ENCODE peak calls at places on chromosomes 16 and 17, in four cellular contexts. T is lower leg skin, V is Calu3, L is BE2C. C is an unnamed sample.

GRCh38 chr16:81491522-81492188 is 47.0 kb downstream of the CMIP start:
- DNase-seq in T (no peak), V (no peak), L (no peak), C (no peak)

GRCh38 chr17:17605747-17606083 is 14.2 kb upstream of the PEMT start:
- DNase-seq in T (no peak), V (no peak), L (no peak), C (no peak)

GRCh38 chr16:9316615-9317014 is 225.2 kb downstream of the HAPSTR1 start:
- DNase-seq in T (no peak), V (peak), L (no peak), C (no peak)

GRCh38 chr17:13134106-13134505 is 116.3 kb upstream of the ELAC2 start:
- DNase-seq in T (no peak), V (no peak), L (no peak), C (no peak)

GRCh38 chr17:47935961-47936360 is 5.4 kb upstream of the PNPO start:
- DNase-seq in T (no peak), V (peak), L (no peak), C (no peak)

GRCh38 chr17:75592364-75593020 is 4.9 kb downstream of the MYO15B start:
- DNase-seq in T (no peak), V (no peak), L (no peak), C (no peak)

GRCh38 chr16:11224894-11225676 is 30.9 kb downstream of the SOCS1 start:
- DNase-seq in T (no peak), V (no peak), L (no peak), C (no peak)

GRCh38 chr17:73192894-73193701 is at the start of gene COG1:
- DNase-seq in T (peak), V (peak), L (peak), C (peak)

GRCh38 chr17:19341641-19342610 is 20.6 kb downstream of the B9D1 start:
- DNase-seq in T (no peak), V (no peak), L (no peak), C (no peak)

GRCh38 chr16:57111420-57111819 is 19.0 kb downstream of the CPNE2 start:
- DNase-seq in T (no peak), V (no peak), L (no peak), C (no peak)

GRCh38 chr17:17876959-17877547 is 40.3 kb upstream of the SREBF1 start:
- DNase-seq in T (peak), V (no peak), L (peak), C (no peak)

GRCh38 chr17:82350182-82351030 is 8.6 kb upstream of the TEX19 start:
- DNase-seq in T (no peak), V (no peak), L (peak), C (no peak)
- TF ChIP-seq CTCF in T (no peak), V (no peak), L (no peak), C (no peak)

GRCh38 chr17:67891481-67892119 is 66.3 kb downstream of the BPTF start:
- DNase-seq in T (no peak), V (no peak), L (peak), C (no peak)
- TF ChIP-seq CTCF in T (no peak), V (no peak), L (peak), C (no peak)

GRCh38 chr16:66711581-66711980 is 15.0 kb upstream of the CMTM4 start:
- DNase-seq in T (no peak), V (no peak), L (no peak), C (no peak)
- TF ChIP-seq CTCF in T (no peak), V (no peak), L (no peak), C (no peak)

DNA sequence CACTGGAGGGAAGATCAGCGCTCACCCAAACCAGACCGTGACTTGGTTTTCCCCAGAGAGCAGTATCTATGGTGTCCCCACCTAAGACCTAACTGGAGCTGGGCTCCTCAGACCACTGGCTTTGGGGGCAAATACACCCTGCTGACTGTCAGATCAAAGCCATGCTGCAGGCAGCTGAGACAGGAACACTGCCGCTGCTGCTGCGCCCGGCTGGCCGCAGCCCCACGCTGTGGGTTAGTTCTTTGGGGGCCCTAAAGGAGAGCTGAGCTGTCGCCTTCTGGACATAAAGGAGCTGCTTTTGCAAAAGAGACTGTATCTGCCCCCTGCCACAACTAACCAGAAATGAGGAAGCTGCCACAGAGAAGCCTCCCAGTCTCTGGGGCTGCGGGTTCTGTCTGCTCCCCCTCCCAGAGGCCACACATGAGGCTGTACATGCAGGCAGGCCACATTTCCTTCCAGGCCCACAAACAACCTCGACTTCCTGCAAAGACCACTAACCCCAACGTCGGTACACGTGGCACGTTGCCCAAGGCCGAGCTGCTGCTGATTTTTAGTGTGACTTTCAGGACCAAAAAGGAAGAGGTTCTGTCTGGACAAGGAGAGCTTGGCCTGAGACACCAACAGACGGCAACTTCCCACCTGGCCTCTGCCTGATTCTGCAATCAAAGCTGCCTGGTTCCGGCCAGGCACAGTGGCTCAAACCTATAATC is 18.2 kb upstream of the ABR start:
- DNase-seq in T (peak), V (no peak), L (no peak), C (no peak)
- TF ChIP-seq CTCF in T (no peak), V (no peak), L (no peak), C (no peak)

DNA sequence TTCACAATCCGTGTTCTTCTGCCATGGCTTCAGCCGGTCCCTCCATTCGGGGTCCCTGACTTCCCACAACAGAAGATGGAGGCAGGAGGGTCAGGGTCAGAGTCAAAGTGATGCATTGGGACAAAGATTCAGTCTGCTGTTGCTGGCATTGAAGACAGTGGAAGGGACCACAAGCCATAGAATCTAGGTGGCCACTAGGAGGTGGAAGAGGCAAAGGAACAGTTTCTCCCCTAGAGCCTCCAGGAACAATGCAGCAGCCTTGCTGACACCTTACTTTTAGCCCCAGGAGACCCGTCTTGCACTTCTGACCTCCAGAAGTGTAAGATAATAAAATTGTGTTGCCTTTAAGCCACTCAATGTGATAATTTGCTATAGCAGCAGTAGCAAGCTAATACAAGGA is 55.9 kb downstream of the MFSD11 start:
- DNase-seq in T (no peak), V (peak), L (peak), C (no peak)
- TF ChIP-seq CTCF in T (no peak), V (peak), L (peak), C (no peak)